ENCODE peak calls at places on chromosomes 3 and 15, in five cellular contexts. O is tibial nerve, K is K562, N is uterus, J is endothelial cell of umbilical vein. X is an unnamed sample.

GRCh38 chr3:96000963-96001362 is 813.4 kb upstream of the EPHA6 start:
- DNase-seq in K (no peak), O (no peak), J (no peak), N (no peak), X (no peak)

GRCh38 chr3:134797080-134797801 is 2.2 kb downstream of the EPHB1 start:
- DNase-seq in O (no peak), K (no peak), N (no peak), J (no peak), X (no peak)

GRCh38 chr3:17014734-17015133 is 130.0 kb downstream of the PLCL2 start:
- DNase-seq in K (no peak), O (no peak), J (no peak), N (no peak), X (no peak)

GRCh38 chr3:186097663-186098451 is 11.0 kb downstream of the ETV5 start:
- DNase-seq in O (peak; percentile 33), J (peak; percentile 96), N (no peak), K (peak; percentile 52), X (no peak)

GRCh38 chr3:179653106-179653776 is 401 bp downstream of the USP13 start:
- DNase-seq in O (peak; percentile 46), J (peak; percentile 80), N (peak; percentile 69), K (peak; percentile 31), X (peak; percentile 38)

GRCh38 chr3:135905058-135905724 is 60.3 kb upstream of the PPP2R3A start:
- DNase-seq in K (no peak), O (no peak), N (no peak), J (no peak), X (no peak)

GRCh38 chr3:174408310-174408709 is 450.8 kb upstream of the NAALADL2 start:
- DNase-seq in J (no peak), O (no peak), N (no peak), K (no peak), X (no peak)

GRCh38 chr3:22960326-22960984 is 242.7 kb upstream of the UBE2E2 start:
- DNase-seq in N (peak; percentile 54), K (no peak), J (peak; percentile 47), O (peak; percentile 66), X (peak; percentile 5)

GRCh38 chr3:30578479-30578878 is 27.9 kb upstream of the TGFBR2 start:
- DNase-seq in K (no peak), J (no peak), N (peak; percentile 64), O (peak; percentile 51), X (no peak)

GRCh38 chr15:66673410-66674322 is 28.4 kb upstream of the SMAD6 start:
- DNase-seq in K (peak; percentile 88), N (no peak), O (no peak), J (no peak), X (no peak)

GRCh38 chr15:78064544-78064943 is 13.0 kb downstream of the TBC1D2B start:
- DNase-seq in J (no peak), O (peak; percentile 54), K (no peak), N (no peak), X (no peak)

GRCh38 chr3:160100610-160101009 is 112.0 kb downstream of the IL12A start:
- DNase-seq in K (no peak), J (no peak), O (no peak), N (no peak), X (no peak)

GRCh38 chr3:38581774-38582173 is 67.7 kb downstream of the SCN5A start:
- DNase-seq in K (no peak), N (no peak), O (no peak), J (no peak), X (no peak)

GRCh38 chr3:180283251-180283650 is 246.5 kb upstream of the PEX5L start:
- DNase-seq in K (no peak), O (no peak), J (no peak), N (no peak), X (no peak)

GRCh38 chr3:163058190-163058854 is 1561.7 kb downstream of the OTOL1 start:
- DNase-seq in O (no peak), N (peak; percentile 79), J (no peak), K (no peak), X (no peak)

GRCh38 chr3:29668233-29668632 is 387.4 kb downstream of the RBMS3 start:
- DNase-seq in N (no peak), O (no peak), J (no peak), K (no peak), X (no peak)

GRCh38 chr3:190862209-190863118 is at the start of gene GMNC:
- DNase-seq in O (peak; percentile 54), N (peak; percentile 62), K (no peak), J (peak; percentile 66), X (peak; percentile 63)

GRCh38 chr3:188491276-188491687 is 337.3 kb downstream of the LPP start:
- DNase-seq in N (no peak), O (no peak), K (no peak), J (peak; percentile 63), X (no peak)

GRCh38 chr3:8324727-8325126 is 176.9 kb upstream of the LMCD1 start:
- DNase-seq in K (no peak), J (peak; percentile 21), O (peak; percentile 22), N (no peak), X (peak; percentile 20)

GRCh38 chr15:65829150-65829764 is 37.2 kb upstream of the DENND4A start:
- DNase-seq in O (no peak), N (no peak), K (peak; percentile 33), J (peak; percentile 63), X (no peak)

GRCh38 chr3:113211370-113212154 is at the start of gene BOC:
- DNase-seq in K (no peak), O (no peak), N (peak; percentile 72), J (peak; percentile 10), X (peak; percentile 52)

GRCh38 chr3:41716391-41716910 is 245.5 kb downstream of the ULK4 start:
- DNase-seq in J (peak; percentile 55), O (no peak), N (no peak), K (no peak), X (no peak)

GRCh38 chr3:46861996-46862688 is 1.1 kb downstream of the MYL3 start:
- DNase-seq in O (no peak), K (no peak), J (no peak), N (no peak), X (no peak)

GRCh38 chr3:71008350-71008923 is 575.1 kb downstream of the FOXP1 start:
- DNase-seq in J (peak; percentile 72), O (no peak), K (no peak), N (no peak), X (no peak)

GRCh38 chr3:38723569-38724391 is 74.3 kb upstream of the SCN5A start:
- DNase-seq in O (no peak), J (peak; percentile 51), K (peak; percentile 74), N (no peak), X (no peak)

GRCh38 chr3:14507757-14508504 is 32.2 kb downstream of the GRIP2 start:
- DNase-seq in O (no peak), N (peak; percentile 3), K (no peak), J (no peak), X (no peak)

GRCh38 chr15:72060687-72061250 is 57.2 kb downstream of the MYO9A start:
- DNase-seq in N (no peak), O (no peak), J (no peak), K (no peak), X (no peak)

GRCh38 chr3:9933561-9934234 is at the start of gene CRELD1:
- DNase-seq in N (peak; percentile 95), K (peak; percentile 97), O (peak; percentile 93), J (peak; percentile 97), X (peak; percentile 90)

GRCh38 chr3:9932535-9932842 is 1.1 kb upstream of the CRELD1 start:
- DNase-seq in K (no peak), J (no peak), O (no peak), N (no peak), X (no peak)

GRCh38 chr3:9934235-9934621 is 594 bp downstream of the CRELD1 start:
- DNase-seq in J (no peak), O (no peak), K (peak; percentile 61), N (peak; percentile 44), X (no peak)

GRCh38 chr3:9934993-9935392 is 1.4 kb downstream of the CRELD1 start:
- DNase-seq in J (no peak), O (no peak), K (no peak), N (no peak), X (no peak)

GRCh38 chr3:9932843-9933560 is 632 bp upstream of the CRELD1 start:
- DNase-seq in O (peak; percentile 59), K (peak; percentile 86), N (peak; percentile 89), J (peak; percentile 84), X (peak; percentile 86)
- TF ChIP-seq POLR2A in O (no peak), K (no peak), N (no peak), J (no peak), X (peak; percentile 30)

DNA sequence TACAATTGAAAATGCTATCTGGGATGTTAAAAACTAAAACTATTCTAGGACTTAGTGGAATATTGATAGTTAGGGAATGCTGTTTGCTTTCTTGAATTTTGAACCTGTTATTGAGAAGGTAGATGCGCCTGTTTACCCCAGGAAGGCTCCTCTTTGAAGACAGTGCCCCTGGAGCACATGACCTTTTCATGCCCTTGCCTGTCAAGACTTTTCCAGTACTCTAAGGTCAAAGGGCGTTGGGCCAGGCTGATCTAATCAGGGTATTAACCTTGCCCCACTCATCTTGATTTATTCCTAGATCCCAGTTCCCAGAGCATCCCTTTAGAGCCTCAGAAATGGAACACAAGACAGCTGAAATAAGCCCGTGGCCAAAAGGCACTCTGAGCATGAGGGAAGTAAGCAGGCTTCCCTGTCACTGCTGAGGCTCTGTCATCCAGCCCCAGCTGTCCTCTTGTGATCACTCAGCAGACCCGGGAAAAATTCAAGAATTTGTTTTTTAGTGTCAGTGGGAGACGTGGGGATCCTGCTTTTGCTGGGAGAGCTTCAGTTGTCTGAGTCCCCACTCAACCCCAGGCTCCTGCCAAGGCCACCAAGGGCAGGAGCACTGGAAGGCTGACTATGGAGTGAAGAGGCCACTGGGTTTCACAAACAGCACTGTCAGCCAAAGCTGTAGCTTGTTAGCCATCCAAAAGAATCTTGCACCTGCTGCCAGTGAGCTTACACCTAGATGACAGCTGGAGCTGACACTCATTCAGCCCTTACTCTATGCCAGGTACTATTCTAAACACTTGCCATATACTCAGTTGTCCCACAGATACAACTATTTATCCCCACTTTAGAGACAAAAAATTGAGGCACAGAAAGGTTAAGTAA is 169.0 kb downstream of the PGPEP1L start:
- DNase-seq in J (no peak), N (no peak), O (no peak), K (no peak), X (no peak)
- TF ChIP-seq POLR2A in J (no peak), N (no peak), O (no peak), K (no peak), X (no peak)

DNA sequence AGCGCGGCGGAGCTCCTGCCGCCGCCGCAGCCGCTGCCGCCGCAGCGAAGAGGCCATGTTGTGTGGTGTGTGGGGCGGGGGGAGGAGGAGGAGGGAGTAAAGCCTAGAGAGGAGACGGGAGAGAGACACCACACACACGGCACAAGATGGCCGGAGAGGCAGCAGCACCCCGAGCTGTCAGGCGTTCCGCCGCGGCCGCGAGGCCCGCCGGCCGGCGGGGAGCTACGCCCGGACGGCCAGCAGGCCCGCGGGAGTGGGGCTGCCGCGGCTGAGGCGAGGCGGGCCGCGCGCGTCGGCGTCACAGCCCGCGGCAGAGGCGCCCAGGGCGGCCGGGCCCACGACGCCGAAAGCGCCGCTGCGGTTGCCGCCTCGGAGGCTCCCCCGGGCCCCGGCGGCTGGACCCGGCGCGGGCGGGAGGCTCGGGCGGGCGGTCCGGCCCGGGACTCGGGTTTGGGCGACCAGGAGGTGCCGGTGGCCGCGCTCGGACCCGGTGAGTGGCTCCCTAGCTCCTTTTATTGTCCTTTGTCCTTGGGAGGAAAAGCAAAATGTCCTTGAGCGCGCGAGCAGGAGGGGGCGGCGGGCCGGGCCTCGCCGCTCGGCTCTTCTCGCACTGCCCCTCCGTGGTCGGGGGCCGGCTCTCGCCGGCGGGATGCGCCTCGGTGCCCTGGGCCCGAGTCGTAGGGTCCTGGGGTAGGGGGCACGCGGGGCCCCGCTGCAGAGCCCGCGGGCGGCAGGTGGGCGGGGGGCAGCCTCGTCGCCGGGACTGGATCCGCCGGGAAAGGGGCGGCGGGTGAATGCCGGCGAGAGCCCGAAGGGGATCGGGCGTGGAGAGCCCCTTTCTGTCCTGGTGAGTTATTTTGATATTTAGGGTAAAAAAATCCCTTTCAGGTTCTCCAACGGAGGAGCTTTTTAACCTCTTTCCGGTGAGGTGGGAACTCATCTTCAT is 17.2 kb upstream of the CHD2 start:
- DNase-seq in K (no peak), N (no peak), O (peak; percentile 93), J (no peak), X (no peak)
- TF ChIP-seq POLR2A in K (no peak), N (peak; percentile 93), O (peak; percentile 95), J (peak; percentile 86), X (peak; percentile 99)

GRCh38 chr3:194135806-194136518 is at the start of gene HES1:
- DNase-seq in K (peak; percentile 92), J (peak; percentile 99), N (peak; percentile 93), O (peak; percentile 82), X (peak; percentile 99)
- TF ChIP-seq POLR2A in K (peak; percentile 91), J (peak; percentile 98), N (peak; percentile 81), O (peak; percentile 84), X (peak; percentile 91)

X was measured in H54.